ENCODE peak calls at places on chromosomes 1 and 21, in ten cellular contexts. Z is aorta; I is Peyer's patch; M is lower lobe of right lung; D is HCT116; N is cardiac muscle cell; O is uterus; F is stomach; P is CD4-positive, CD25-positive, alpha-beta regulatory T cell; L is SK-N-SH. Q is an unnamed sample. For H3K4me1, the result is how much of the 10 kb centered on the place peaks cover.

GRCh38 chr1:21909787-21910503 is 27.2 kb downstream of the HSPG2 start:
- DNase-seq in O (peak), N (peak), L (no peak), M (no peak), P (no peak), D (no peak), Z (peak), I (no peak), F (no peak), Q (peak)

GRCh38 chr1:17123196-17124045 is 4.2 kb upstream of the PADI2 start:
- DNase-seq in P (no peak), N (no peak), D (no peak), I (no peak), M (no peak), F (no peak), O (no peak), Z (no peak), L (no peak), Q (no peak)

GRCh38 chr1:1151306-1151705 is 22.4 kb upstream of the TTLL10 start:
- DNase-seq in M (no peak), L (no peak), O (no peak), Z (no peak), N (no peak), P (no peak), D (no peak), F (no peak), I (no peak), Q (no peak)

GRCh38 chr1:40389871-40390560 is 16.5 kb downstream of the SMAP2 start:
- DNase-seq in N (no peak), L (no peak), M (no peak), D (no peak), P (no peak), F (peak), O (peak), Z (no peak), I (peak), Q (no peak)

GRCh38 chr1:67281246-67281645 is 26.4 kb upstream of the IL12RB2 start:
- DNase-seq in Z (no peak), D (no peak), N (no peak), O (no peak), M (no peak), L (no peak), P (no peak), F (no peak), I (no peak), Q (no peak)

GRCh38 chr1:46535063-46535462 is 16.4 kb downstream of the KNCN start:
- DNase-seq in P (no peak), M (no peak), N (peak), I (no peak), O (no peak), Z (no peak), D (peak), F (peak), L (peak), Q (no peak)

GRCh38 chr21:33908760-33909159 is 6.8 kb downstream of the ATP5PO start:
- DNase-seq in P (no peak), N (no peak), I (no peak), D (no peak), L (no peak), F (no peak), Z (no peak), M (no peak), O (no peak), Q (no peak)

GRCh38 chr21:27515676-27516075 is 548.8 kb upstream of the ADAMTS5 start:
- DNase-seq in P (no peak), O (no peak), Z (no peak), D (no peak), L (no peak), N (no peak), M (no peak), I (no peak), F (no peak), Q (no peak)

GRCh38 chr1:11671544-11672286 is 7.7 kb downstream of the FBXO6 start:
- DNase-seq in L (no peak), O (no peak), N (no peak), P (no peak), D (no peak), Z (no peak), I (no peak), M (no peak), F (peak), Q (no peak)

GRCh38 chr1:111221633-111222286 is 5.8 kb upstream of the CHI3L2 start:
- DNase-seq in O (no peak), L (no peak), D (no peak), P (no peak), I (peak), N (no peak), Z (no peak), M (no peak), F (no peak), Q (no peak)

GRCh38 chr1:77424236-77424635 is 142.4 kb downstream of the AK5 start:
- DNase-seq in M (no peak), P (no peak), F (no peak), Z (no peak), O (no peak), I (no peak), L (no peak), N (no peak), D (no peak), Q (no peak)

GRCh38 chr21:45303751-45304150 is 16.1 kb upstream of the POFUT2 start:
- DNase-seq in N (no peak), D (no peak), I (no peak), L (no peak), Z (no peak), P (no peak), F (no peak), M (peak), O (no peak), Q (peak)

GRCh38 chr1:234704106-234704887 is 94.3 kb upstream of the IRF2BP2 start:
- DNase-seq in P (no peak), N (no peak), I (no peak), L (no peak), O (no peak), D (no peak), F (no peak), Z (no peak), M (no peak), Q (no peak)

GRCh38 chr1:100866041-100866900 is 28.4 kb downstream of the EXTL2 start:
- DNase-seq in I (no peak), Z (no peak), F (no peak), P (no peak), N (peak), L (peak), M (no peak), O (no peak), D (peak), Q (no peak)

GRCh38 chr1:33099290-33100118 is 18.6 kb downstream of the AZIN2 start:
- DNase-seq in D (peak), N (peak), I (peak), L (no peak), F (peak), Z (peak), P (peak), O (no peak), M (peak), Q (no peak)

GRCh38 chr1:41359211-41360073 is 1.8 kb upstream of the FOXO6 start:
- DNase-seq in L (no peak), D (no peak), I (no peak), P (no peak), Z (peak), M (no peak), O (peak), N (no peak), F (peak), Q (no peak)

GRCh38 chr1:147757015-147757990 is 3.1 kb downstream of the GJA5 start:
- DNase-seq in L (no peak), M (peak), N (no peak), F (peak), Z (no peak), D (no peak), P (no peak), O (no peak), I (no peak), Q (no peak)

GRCh38 chr1:42721926-42722325 is 18.1 kb downstream of the CLDN19 start:
- DNase-seq in N (no peak), O (no peak), D (no peak), L (no peak), F (no peak), Z (no peak), P (no peak), M (no peak), I (no peak), Q (no peak)

GRCh38 chr1:235902638-235903542 is 36.2 kb upstream of the LYST start:
- DNase-seq in I (no peak), N (no peak), M (peak), P (no peak), F (peak), Z (no peak), L (no peak), O (peak), D (peak), Q (no peak)

GRCh38 chr1:175702079-175702795 is 41.2 kb downstream of the TNR start:
- DNase-seq in Z (no peak), D (no peak), O (no peak), L (no peak), F (no peak), M (no peak), I (no peak), P (no peak), N (peak), Q (peak)

GRCh38 chr1:63362578-63362977 is 4.8 kb upstream of the ALG6 start:
- DNase-seq in I (no peak), Z (no peak), P (no peak), D (no peak), M (no peak), F (no peak), L (no peak), N (no peak), O (no peak), Q (no peak)

GRCh38 chr1:39700348-39700747 is 9.1 kb upstream of the HPCAL4 start:
- DNase-seq in M (no peak), I (no peak), Z (no peak), N (no peak), L (no peak), F (no peak), D (no peak), P (no peak), O (no peak), Q (no peak)

GRCh38 chr1:41850029-41850428 is 68.7 kb downstream of the HIVEP3 start:
- DNase-seq in P (no peak), N (no peak), F (no peak), O (no peak), D (no peak), L (no peak), M (no peak), Z (no peak), I (no peak), Q (no peak)

GRCh38 chr1:206588492-206588891 is 23.8 kb downstream of the EIF2D start:
- DNase-seq in O (no peak), M (no peak), F (no peak), Z (no peak), L (no peak), D (no peak), N (no peak), I (no peak), P (no peak), Q (no peak)

GRCh38 chr1:173002891-173003582 is 47.7 kb downstream of the TNFSF18 start:
- DNase-seq in Z (peak), P (no peak), N (no peak), D (no peak), I (no peak), L (no peak), O (no peak), M (no peak), F (no peak), Q (no peak)

GRCh38 chr1:167223144-167224103 is 2.7 kb downstream of the POU2F1 start:
- DNase-seq in I (no peak), M (no peak), D (no peak), N (no peak), F (no peak), P (no peak), Z (no peak), O (peak), L (no peak), Q (no peak)

GRCh38 chr1:161402446-161402845 is 34.8 kb upstream of the CFAP126 start:
- DNase-seq in D (no peak), O (no peak), M (no peak), Z (no peak), F (no peak), N (no peak), I (no peak), P (no peak), L (no peak), Q (no peak)

GRCh38 chr1:39170731-39171375 is 33.6 kb upstream of the MACF1 start:
- DNase-seq in L (peak), O (no peak), I (no peak), D (no peak), N (peak), P (no peak), F (no peak), Z (no peak), M (no peak), Q (no peak)

GRCh38 chr21:33293136-33293535 is 27.0 kb downstream of the IL10RB start:
- DNase-seq in Z (no peak), N (no peak), I (no peak), P (no peak), L (no peak), M (no peak), O (no peak), F (no peak), D (no peak), Q (no peak)

GRCh38 chr1:111587509-111588174 is 31.9 kb upstream of the RAP1A start:
- DNase-seq in Z (no peak), M (no peak), I (no peak), D (no peak), F (no peak), O (no peak), L (no peak), N (no peak), P (no peak), Q (no peak)

GRCh38 chr1:207424570-207425131 is 29.5 kb upstream of the CR2 start:
- DNase-seq in Z (no peak), L (no peak), D (no peak), F (no peak), N (no peak), I (peak), P (no peak), O (no peak), M (no peak), Q (no peak)

GRCh38 chr21:32131960-32132359 is 146.9 kb downstream of the MIS18A start:
- DNase-seq in I (no peak), N (no peak), P (no peak), O (no peak), D (no peak), M (no peak), Z (no peak), F (no peak), L (no peak), Q (no peak)

GRCh38 chr1:89865498-89866385 is 44.9 kb downstream of the LRRC8D start:
- DNase-seq in D (peak), M (no peak), P (no peak), F (no peak), I (no peak), L (no peak), N (no peak), O (no peak), Z (no peak), Q (no peak)

GRCh38 chr21:44304846-44305245 is 5.0 kb downstream of the PFKL start:
- DNase-seq in L (peak), P (peak), M (no peak), O (no peak), F (peak), Z (no peak), D (no peak), N (peak), I (no peak), Q (no peak)

GRCh38 chr1:241411776-241412338 is 54.9 kb upstream of the RGS7 start:
- DNase-seq in M (no peak), I (no peak), D (no peak), N (no peak), Z (no peak), P (no peak), O (no peak), L (no peak), F (no peak), Q (no peak)

GRCh38 chr1:168084396-168085231 is 52.1 kb downstream of the GPR161 start:
- DNase-seq in M (peak), P (peak), I (peak), Z (peak), D (peak), L (peak), O (peak), F (peak), N (peak), Q (peak)

GRCh38 chr21:45592626-45593134 is 50.4 kb upstream of the SLC19A1 start:
- DNase-seq in M (peak), O (no peak), D (no peak), P (no peak), F (no peak), Z (no peak), L (no peak), N (no peak), I (no peak), Q (no peak)

GRCh38 chr21:20997633-20998455 is at the start of gene NCAM2:
- DNase-seq in I (no peak), N (peak), L (peak), D (no peak), M (peak), Z (peak), O (peak), F (peak), P (peak), Q (peak)

GRCh38 chr1:94862718-94863117 is 42.6 kb downstream of the SLC44A3 start:
- DNase-seq in F (no peak), I (no peak), P (no peak), L (no peak), Z (no peak), N (no peak), D (peak), O (no peak), M (no peak), Q (no peak)

GRCh38 chr1:24289937-24290595 is 29.1 kb upstream of the GRHL3 start:
- DNase-seq in I (no peak), L (peak), P (no peak), N (no peak), Z (peak), M (peak), D (no peak), F (peak), O (peak), Q (peak)
- H3K4me1 ChIP-seq in I (under half), L (under half), P (under half), N (under half), Z (under half), M (under half), D (under half), F (under half), O (under half), Q (under half)

GRCh38 chr1:231630558-231631205 is 4.1 kb downstream of the DISC1 start:
- DNase-seq in Z (no peak), D (no peak), F (no peak), L (no peak), O (no peak), N (no peak), I (no peak), P (no peak), M (no peak), Q (no peak)

GRCh38 chr1:231628207-231628876 is 1.8 kb downstream of the DISC1 start:
- DNase-seq in L (no peak), Z (no peak), I (peak), O (no peak), F (no peak), M (no peak), D (no peak), P (no peak), N (no peak), Q (no peak)

GRCh38 chr1:231631717-231632116 is 5.1 kb downstream of the DISC1 start:
- DNase-seq in F (no peak), P (no peak), Z (no peak), D (no peak), N (no peak), I (no peak), L (no peak), O (no peak), M (no peak), Q (no peak)

GRCh38 chr1:231626951-231627614 is 493 bp downstream of the DISC1 start:
- DNase-seq in P (peak), O (peak), I (peak), M (peak), F (peak), Z (peak), L (peak), D (no peak), N (peak), Q (peak)

GRCh38 chr1:231629132-231629531 is 2.5 kb downstream of the DISC1 start:
- DNase-seq in M (no peak), P (no peak), F (no peak), O (peak), L (no peak), Z (peak), I (peak), N (no peak), D (no peak), Q (peak)
- H3K27ac ChIP-seq in M (no peak), P (peak), F (peak), O (peak), L (no peak), Z (no peak), I (no peak), N (no peak), D (no peak), Q (peak)

DNA sequence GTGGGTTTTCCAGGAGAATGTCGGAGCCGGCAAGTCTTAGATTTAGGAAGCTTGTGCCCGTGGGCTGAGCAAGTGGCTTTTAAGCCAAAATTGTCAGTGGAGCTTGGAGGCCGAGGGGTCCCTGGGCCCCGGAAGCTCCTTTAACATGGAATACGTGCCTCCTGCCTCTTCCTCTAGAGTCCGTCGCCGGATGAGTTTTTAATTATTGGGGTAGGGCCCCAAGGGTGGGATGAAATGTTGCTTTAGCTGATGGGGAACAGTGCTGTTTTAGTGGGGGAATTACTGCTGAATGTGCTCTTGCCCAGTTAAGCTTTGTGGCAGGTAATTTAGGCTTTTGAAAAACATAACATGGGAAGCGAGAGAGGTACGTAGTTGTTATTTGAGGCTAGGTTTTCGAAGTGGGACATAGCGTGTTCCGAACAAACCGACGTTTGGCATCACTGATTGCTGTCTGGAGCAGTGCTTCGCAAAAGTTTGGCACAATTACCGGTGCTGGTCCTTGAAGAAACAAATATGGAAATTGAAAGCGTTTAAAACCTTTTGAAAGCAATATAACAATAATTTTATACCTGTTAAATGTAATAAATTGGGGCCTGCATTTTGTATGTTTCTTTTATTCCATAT is 809 bp downstream of the RPL5 start:
- DNase-seq in M (no peak), P (no peak), O (no peak), I (no peak), Z (no peak), N (no peak), D (no peak), F (no peak), L (no peak), Q (no peak)
- H3K4me1 ChIP-seq in M (under half), P (half or more), O (under half), I (under half), Z (under half), N (under half), D (under half), F (under half), L (under half), Q (half or more)

GRCh38 chr1:108053291-108054023 is 88.5 kb upstream of the VAV3 start:
- DNase-seq in O (no peak), F (no peak), L (no peak), P (no peak), Z (no peak), N (no peak), M (no peak), I (no peak), D (no peak), Q (no peak)

GRCh38 chr1:108050134-108050533 is 85.2 kb upstream of the VAV3 start:
- DNase-seq in M (peak), Z (peak), F (no peak), I (no peak), O (no peak), N (no peak), P (no peak), L (no peak), D (no peak), Q (peak)

GRCh38 chr1:108049083-108049819 is 84.3 kb upstream of the VAV3 start:
- DNase-seq in F (no peak), O (no peak), D (no peak), N (peak), Z (peak), M (peak), I (peak), L (peak), P (no peak), Q (peak)

GRCh38 chr1:108050911-108051624 is 86.1 kb upstream of the VAV3 start:
- DNase-seq in L (no peak), N (peak), M (no peak), P (no peak), Z (no peak), I (no peak), O (no peak), F (no peak), D (no peak), Q (no peak)

DNA sequence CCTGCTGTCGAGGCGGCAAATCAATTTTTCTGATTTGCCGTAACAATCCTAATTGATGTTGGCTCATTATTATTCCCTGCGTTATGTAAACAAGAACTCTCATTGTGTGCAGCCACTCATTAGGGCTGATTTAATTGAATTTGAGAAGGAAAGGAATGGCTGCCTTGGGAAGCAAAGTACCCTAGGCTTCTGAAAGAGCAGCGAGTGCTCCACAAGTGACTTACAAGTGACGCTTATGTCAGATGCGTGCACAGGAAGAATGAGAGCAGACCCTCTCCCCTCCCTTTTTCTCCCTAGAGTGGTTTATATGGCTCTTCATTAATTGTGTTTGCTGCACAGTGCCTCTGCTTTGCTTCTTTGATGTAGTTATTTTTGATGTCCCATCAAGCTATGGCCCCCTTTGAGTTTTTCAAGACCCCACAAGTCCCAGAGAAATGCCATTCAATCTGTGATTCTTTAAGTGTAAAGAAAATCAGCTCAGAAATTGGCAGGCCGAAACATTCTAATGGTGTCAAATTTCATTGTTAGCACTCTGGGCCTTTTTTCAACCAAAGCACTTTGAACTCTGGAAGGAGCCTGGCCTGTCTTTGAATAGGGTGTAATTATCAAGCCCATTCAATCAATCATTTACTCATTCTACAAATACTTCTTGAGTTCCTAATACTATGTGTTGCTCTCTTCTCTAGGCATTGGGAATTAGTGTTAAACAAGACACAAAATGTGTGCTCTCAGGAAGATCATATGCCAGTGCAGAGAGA is 86.8 kb upstream of the VAV3 start:
- DNase-seq in Z (no peak), L (no peak), P (no peak), D (no peak), M (no peak), I (no peak), O (no peak), F (peak), N (peak), Q (no peak)
- H3K27ac ChIP-seq in Z (no peak), L (no peak), P (no peak), D (no peak), M (peak), I (no peak), O (no peak), F (peak), N (peak), Q (peak)